ENCODE peak calls at places on chromosomes 6 and 20, in ten cellular contexts. W, C, N, D, H, F, V, J, B and K are unnamed samples.
A peak's percentile ranks its signal among the peaks of the same experiment; 100 is the strongest.

GRCh38 chr6:141110486-141110885 is 1022.2 kb upstream of the GJE1 start:
- DNase-seq in F (no peak), N (no peak), W (no peak), V (no peak), B (no peak), J (peak; percentile 57), H (no peak), D (peak; percentile 37), C (no peak), K (no peak)

GRCh38 chr6:107264357-107264831 is 149.1 kb upstream of the BEND3 start:
- DNase-seq in C (no peak), D (peak; percentile 86), J (peak; percentile 89), W (no peak), F (no peak), H (no peak), V (peak; percentile 7), N (no peak), B (peak; percentile 37), K (no peak)

GRCh38 chr6:129567374-129567773 is 142.6 kb downstream of the ARHGAP18 start:
- DNase-seq in W (no peak), F (no peak), D (peak; percentile 56), V (peak; percentile 2), N (no peak), H (no peak), C (no peak), J (no peak), B (no peak), K (no peak)

GRCh38 chr6:120077489-120077888 is 727.9 kb upstream of the MAN1A1 start:
- DNase-seq in N (no peak), H (no peak), W (peak; percentile 84), J (no peak), V (no peak), C (no peak), F (peak; percentile 29), B (no peak), D (no peak), K (no peak)

GRCh38 chr20:33433465-33433864 is 10.1 kb downstream of the SNTA1 start:
- DNase-seq in J (no peak), W (peak; percentile 27), F (no peak), N (no peak), B (no peak), H (no peak), C (no peak), D (no peak), V (no peak), K (no peak)

GRCh38 chr6:1190361-1190760 is 121.5 kb upstream of the FOXQ1 start:
- DNase-seq in B (peak; percentile 7), J (peak; percentile 95), D (peak; percentile 24), W (peak; percentile 65), C (no peak), V (peak; percentile 52), N (no peak), F (no peak), H (no peak), K (peak; percentile 12)

GRCh38 chr6:157614026-157614484 is 209.0 kb upstream of the SNX9 start:
- DNase-seq in N (no peak), V (no peak), J (peak; percentile 41), W (no peak), D (no peak), F (peak; percentile 38), H (no peak), C (no peak), B (no peak), K (no peak)

GRCh38 chr6:113172531-113172966 is 684.6 kb upstream of the MARCKS start:
- DNase-seq in V (no peak), F (no peak), D (peak; percentile 20), H (no peak), N (no peak), C (peak; percentile 20), W (no peak), J (no peak), B (no peak), K (no peak)

GRCh38 chr6:136921936-136922679 is at the start of gene SLC35D3:
- DNase-seq in N (no peak), W (peak; percentile 52), F (no peak), V (no peak), H (no peak), B (peak; percentile 23), J (no peak), D (peak; percentile 38), C (no peak), K (no peak)

GRCh38 chr20:62887147-62887859 is 25.7 kb upstream of the TCFL5 start:
- DNase-seq in N (no peak), V (peak; percentile 93), H (no peak), D (peak; percentile 93), F (no peak), W (no peak), B (no peak), J (peak; percentile 96), C (no peak), K (no peak)

GRCh38 chr20:2625062-2625461 is 27.4 kb upstream of the NOP56 start:
- DNase-seq in B (no peak), J (no peak), W (no peak), D (no peak), V (no peak), N (no peak), F (no peak), H (no peak), C (no peak), K (no peak)

GRCh38 chr20:63224272-63225081 is 8.5 kb upstream of the YTHDF1 start:
- DNase-seq in C (no peak), H (peak; percentile 37), F (no peak), B (peak; percentile 60), N (no peak), J (peak; percentile 44), V (peak; percentile 74), D (peak; percentile 50), W (peak; percentile 62), K (no peak)

GRCh38 chr6:53961679-53962370 is 149.4 kb upstream of the MLIP start:
- DNase-seq in J (peak; percentile 19), N (no peak), C (no peak), F (no peak), W (peak; percentile 85), H (no peak), V (no peak), D (no peak), B (no peak), K (no peak)

GRCh38 chr6:11494786-11495564 is 42.6 kb upstream of the TMEM170B start:
- DNase-seq in D (peak; percentile 42), N (no peak), V (no peak), C (no peak), H (no peak), J (no peak), F (no peak), B (no peak), W (no peak), K (no peak)

GRCh38 chr6:130282234-130282995 is 59.7 kb upstream of the SAMD3 start:
- DNase-seq in W (no peak), D (peak; percentile 28), N (no peak), H (no peak), C (no peak), F (peak; percentile 12), B (no peak), V (no peak), J (peak; percentile 45), K (no peak)

GRCh38 chr20:1327827-1328679 is 886 bp downstream of the SDCBP2 start:
- DNase-seq in D (no peak), W (no peak), C (no peak), B (no peak), J (no peak), V (no peak), H (no peak), N (peak; percentile 22), F (no peak), K (no peak)

GRCh38 chr6:11212625-11213024 is 19.8 kb downstream of the NEDD9 start:
- DNase-seq in H (peak; percentile 69), B (no peak), J (peak; percentile 90), N (peak; percentile 57), W (no peak), C (no peak), F (no peak), V (no peak), D (peak; percentile 66), K (no peak)

GRCh38 chr6:47371875-47372255 is 62.2 kb upstream of the TNFRSF21 start:
- DNase-seq in D (no peak), H (no peak), J (no peak), V (no peak), F (no peak), B (no peak), W (no peak), C (no peak), N (no peak), K (no peak)

GRCh38 chr6:117481278-117481925 is 1.1 kb upstream of the DCBLD1 start:
- DNase-seq in J (no peak), W (peak; percentile 27), B (no peak), V (no peak), D (no peak), C (no peak), F (no peak), H (no peak), N (no peak), K (no peak)

GRCh38 chr6:195861-196360 is 96.4 kb upstream of the DUSP22 start:
- DNase-seq in V (no peak), B (no peak), C (no peak), N (no peak), H (peak; percentile 53), J (peak; percentile 22), D (no peak), W (no peak), F (no peak), K (no peak)

GRCh38 chr6:44010411-44011349 is 116.6 kb downstream of the MRPL14 start:
- DNase-seq in N (no peak), J (peak; percentile 100), B (peak; percentile 41), F (no peak), W (no peak), C (peak; percentile 82), H (peak; percentile 19), D (peak; percentile 19), V (peak; percentile 98), K (peak; percentile 80)